ENCODE peak calls at places on chromosomes 1 and 21, in seven cellular contexts. T is neuronal stem cell, S is mesenchymal stem cell, Y is mesendoderm, X is H1, M is H9, F is trophoblast cell. O is an unnamed sample.
A peak's percentile ranks its signal among the peaks of the same experiment; 100 is the strongest.

GRCh38 chr1:109482796-109483638 is 688 bp upstream of the ATXN7L2 start:
- DNase-seq in X (no peak), S (no peak), F (no peak), Y (no peak), T (no peak), M (no peak), O (peak; percentile 13)

GRCh38 chr1:235642943-235643371 is 6.6 kb downstream of the GNG4 start:
- DNase-seq in X (no peak), S (no peak), T (no peak), F (no peak), M (peak; percentile 80), Y (peak; percentile 86), O (no peak)

GRCh38 chr1:226061793-226062557 is 541 bp upstream of the H3-3A start:
- DNase-seq in S (peak; percentile 84), T (peak; percentile 83), X (no peak), F (peak; percentile 70), Y (peak; percentile 89), M (peak; percentile 78), O (peak; percentile 65)

GRCh38 chr1:109793486-109794318 is 30.0 kb upstream of the EPS8L3 start:
- DNase-seq in T (no peak), Y (peak; percentile 97), F (no peak), X (no peak), M (peak; percentile 34), S (peak; percentile 88), O (peak; percentile 81)

GRCh38 chr21:44888581-44889550 is 15.4 kb upstream of the PTTG1IP start:
- DNase-seq in T (no peak), S (no peak), M (no peak), Y (no peak), X (no peak), F (no peak), O (no peak)

GRCh38 chr1:84780000-84780716 is 89.9 kb upstream of the SSX2IP start:
- DNase-seq in T (no peak), M (no peak), X (no peak), Y (no peak), F (no peak), S (no peak), O (peak; percentile 5)

GRCh38 chr1:161737625-161738024 is 12.0 kb upstream of the DUSP12 start:
- DNase-seq in X (no peak), Y (no peak), T (no peak), M (peak; percentile 64), F (no peak), S (no peak), O (no peak)

GRCh38 chr21:26280715-26281310 is 110.2 kb upstream of the APP start:
- DNase-seq in X (no peak), M (no peak), T (no peak), F (no peak), S (peak; percentile 1), Y (peak; percentile 41), O (no peak)

GRCh38 chr1:231666957-231667601 is 40.5 kb downstream of the DISC1 start:
- DNase-seq in F (no peak), M (no peak), Y (no peak), X (no peak), T (no peak), S (no peak), O (no peak)

GRCh38 chr21:37681711-37682110 is 234.5 kb downstream of the KCNJ6 start:
- DNase-seq in F (no peak), X (no peak), S (no peak), T (no peak), M (no peak), Y (no peak), O (no peak)

GRCh38 chr1:212290608-212291007 is 5.4 kb downstream of the PPP2R5A start:
- DNase-seq in Y (no peak), X (no peak), F (peak; percentile 35), M (no peak), T (no peak), S (no peak), O (peak; percentile 43)

GRCh38 chr1:107153033-107153432 is 12.2 kb downstream of the NTNG1 start:
- DNase-seq in T (no peak), S (no peak), F (peak; percentile 16), Y (peak; percentile 44), M (no peak), X (no peak), O (no peak)

GRCh38 chr1:204319027-204319426 is 40.7 kb downstream of the PLEKHA6 start:
- DNase-seq in Y (no peak), M (no peak), F (no peak), S (peak; percentile 64), T (no peak), X (no peak), O (peak; percentile 21)

GRCh38 chr1:204321665-204322064 is 38.1 kb downstream of the PLEKHA6 start:
- DNase-seq in S (peak; percentile 69), F (no peak), T (no peak), Y (no peak), X (no peak), M (no peak), O (peak; percentile 53)

GRCh38 chr1:204321051-204321450 is 38.7 kb downstream of the PLEKHA6 start:
- DNase-seq in Y (no peak), M (no peak), T (no peak), F (no peak), X (no peak), S (no peak), O (no peak)

GRCh38 chr1:204319462-204319861 is 40.3 kb downstream of the PLEKHA6 start:
- DNase-seq in F (peak; percentile 95), Y (peak; percentile 71), M (no peak), T (no peak), S (peak; percentile 96), X (no peak), O (peak; percentile 97)

GRCh38 chr1:204320413-204320812 is 39.3 kb downstream of the PLEKHA6 start:
- DNase-seq in T (no peak), F (peak; percentile 88), X (no peak), Y (peak; percentile 64), M (no peak), S (peak; percentile 94), O (peak; percentile 91)
- H3K4ac ChIP-seq in T (no peak overlapping the region), F (peak overlapping the region; percentile 49), X (no peak overlapping the region), Y (no peak overlapping the region), M (no peak overlapping the region), S (peak overlapping the region; percentile 94), O (peak overlapping the region; percentile 99)

DNA sequence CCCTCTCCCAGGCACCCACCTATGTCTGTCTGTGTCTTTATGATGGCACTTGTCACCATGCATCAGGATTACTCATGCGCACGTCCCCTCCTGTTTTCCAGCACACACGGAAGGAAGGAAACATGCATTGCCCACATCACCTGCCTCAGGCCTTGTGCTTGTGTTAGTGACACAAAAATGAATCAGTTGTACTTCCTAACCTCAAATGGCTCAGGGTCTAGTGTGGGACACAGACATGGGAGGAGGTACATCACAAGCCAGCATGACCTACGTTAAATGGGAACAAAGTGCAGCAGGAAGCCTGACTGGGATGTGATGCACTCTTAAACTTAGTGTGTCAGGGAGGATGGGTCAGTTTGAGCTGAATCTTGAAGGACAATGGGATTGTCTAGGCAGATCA is 126.7 kb downstream of the TRABD2B start:
- DNase-seq in S (no peak), F (no peak), X (no peak), Y (no peak), T (no peak), M (no peak), O (no peak)
- H3K4ac ChIP-seq in S (no peak overlapping the region), F (no peak overlapping the region), X (no peak overlapping the region), Y (no peak overlapping the region), T (no peak overlapping the region), M (no peak overlapping the region), O (no peak overlapping the region)

GRCh38 chr1:19209439-19209989 is 552 bp downstream of the UBR4 start:
- DNase-seq in X (peak; percentile 1), M (no peak), S (peak; percentile 73), Y (peak; percentile 70), T (no peak), F (peak; percentile 46), O (peak; percentile 61)

GRCh38 chr1:19212167-19212566 is 2.1 kb upstream of the UBR4 start:
- DNase-seq in M (no peak), S (no peak), F (no peak), T (no peak), Y (no peak), X (no peak), O (no peak)

GRCh38 chr1:19209990-19210771 is at the start of gene UBR4:
- DNase-seq in F (peak; percentile 99), T (peak; percentile 96), M (peak; percentile 96), Y (peak; percentile 97), S (peak; percentile 96), X (peak; percentile 83), O (peak; percentile 95)

GRCh38 chr1:19210772-19211549 is 895 bp upstream of the UBR4 start:
- DNase-seq in X (no peak), Y (peak; percentile 42), M (no peak), T (no peak), F (peak; percentile 16), S (peak; percentile 57), O (peak; percentile 36)

DNA sequence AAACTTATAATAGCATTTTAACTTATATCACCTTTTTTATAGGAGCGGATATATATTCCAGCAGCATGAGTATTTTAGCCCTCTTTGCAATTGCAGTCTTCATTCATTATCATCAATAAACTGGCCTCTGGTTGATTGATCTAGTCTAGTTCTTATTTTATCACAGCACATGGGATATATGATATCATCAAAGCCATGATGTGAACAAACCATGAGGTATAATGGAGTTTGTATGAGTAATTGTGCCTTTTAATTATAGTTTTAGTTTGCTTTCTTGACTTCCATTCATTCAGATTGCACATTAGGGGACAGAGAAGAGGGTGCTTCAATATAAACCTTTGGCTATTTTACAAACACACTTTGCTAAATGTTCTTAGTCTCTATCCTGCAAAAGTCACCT is 3.5 kb upstream of the UBR4 start:
- DNase-seq in M (no peak), X (no peak), T (no peak), F (no peak), Y (no peak), S (no peak), O (no peak)
- H3K4ac ChIP-seq in M (no peak overlapping the region), X (no peak overlapping the region), T (no peak overlapping the region), F (no peak overlapping the region), Y (no peak overlapping the region), S (no peak overlapping the region), O (no peak overlapping the region)

GRCh38 chr1:196459383-196459782 is 148.9 kb downstream of the KCNT2 start:
- DNase-seq in S (no peak), X (no peak), F (no peak), Y (no peak), M (no peak), T (no peak), O (no peak)
- H3K4ac ChIP-seq in S (no peak overlapping the region), X (peak overlapping the region; percentile 19), F (no peak overlapping the region), Y (no peak overlapping the region), M (no peak overlapping the region), T (no peak overlapping the region), O (no peak overlapping the region)

DNA sequence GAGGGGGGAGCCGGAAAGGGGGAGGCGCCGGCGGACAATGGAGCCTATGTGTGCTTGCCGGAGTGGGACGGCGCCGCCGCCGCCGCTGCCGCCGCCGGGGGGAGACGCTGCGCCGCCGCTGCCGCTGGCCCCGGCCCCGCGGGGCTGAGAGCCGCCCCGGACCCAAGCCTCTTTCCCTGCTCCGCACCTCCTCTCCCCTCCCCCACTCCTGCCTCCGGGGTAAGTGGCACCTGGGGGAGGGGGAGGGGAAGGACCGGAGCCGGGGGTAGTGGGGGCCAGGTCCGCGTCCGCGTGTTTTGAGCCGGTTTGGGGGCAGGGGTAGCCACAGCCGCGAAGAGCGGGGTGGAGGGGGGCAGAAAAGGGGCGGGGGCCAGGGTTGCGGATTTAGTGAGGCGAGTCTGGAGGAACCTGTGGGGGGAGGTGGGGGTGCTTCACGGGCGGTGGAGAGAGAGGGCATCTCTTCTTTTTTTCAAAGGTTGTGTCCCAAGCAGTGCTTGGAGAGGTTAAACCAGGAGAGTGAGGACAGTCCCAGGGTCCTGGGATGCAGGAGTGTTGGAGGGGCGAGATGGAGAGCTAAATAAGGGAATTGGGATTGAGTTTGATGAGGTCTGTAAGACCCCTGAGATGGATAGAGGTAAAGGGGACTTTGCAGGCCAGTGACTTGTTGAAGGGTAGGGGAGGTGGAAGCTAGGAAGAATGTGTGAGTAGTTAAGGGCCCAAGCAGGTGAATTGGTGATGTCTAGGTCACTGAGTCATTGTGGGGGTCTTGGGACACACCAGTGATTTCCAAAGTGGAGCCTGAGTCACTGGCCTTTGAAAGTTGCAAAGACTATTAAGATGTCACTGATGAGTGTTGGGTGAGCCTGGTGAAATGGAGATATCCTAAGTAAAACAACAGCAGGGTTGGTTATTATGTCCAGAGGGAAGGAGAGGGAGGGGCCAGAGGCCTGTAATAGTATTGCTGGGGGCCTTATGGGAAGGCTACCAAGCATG is 59.1 kb downstream of the BCL9 start:
- DNase-seq in M (no peak), T (no peak), F (peak; percentile 53), Y (peak; percentile 70), X (no peak), S (peak; percentile 84), O (peak; percentile 70)
- H3K4ac ChIP-seq in M (no peak overlapping the region), T (no peak overlapping the region), F (no peak overlapping the region), Y (peak overlapping the region; percentile 90), X (no peak overlapping the region), S (peak overlapping the region; percentile 84), O (peak overlapping the region; percentile 37)